ENCODE peak calls at places on chromosomes 4 and X, in five cellular contexts. One of them, this sample, is unnamed. For H3K9me3 and H3K4me1, the result is how much of the 10 kb centered on the place peaks cover.

GRCh38 chrX:25019707-25020390 is 4.1 kb upstream of the ARX start:
- DNase-seq in K562: no peak
- DNase-seq in PC-3: no peak
- DNase-seq in thyroid gland: no peak
- DNase-seq in transverse colon: no peak
- DNase-seq in this sample: peak

GRCh38 chr4:105805501-105806120 is 89.7 kb upstream of the NPNT start:
- DNase-seq in K562: no peak
- DNase-seq in PC-3: no peak
- DNase-seq in thyroid gland: no peak
- DNase-seq in transverse colon: no peak
- DNase-seq in this sample: peak

GRCh38 chr4:142120921-142121320 is 484.5 kb downstream of the IL15 start:
- DNase-seq in K562: no peak
- DNase-seq in PC-3: no peak
- DNase-seq in thyroid gland: no peak
- DNase-seq in transverse colon: no peak
- DNase-seq in this sample: no peak

GRCh38 chr4:98794565-98795205 is 134.2 kb downstream of the EIF4E start:
- DNase-seq in K562: peak
- DNase-seq in PC-3: peak
- DNase-seq in thyroid gland: no peak
- DNase-seq in transverse colon: no peak
- DNase-seq in this sample: no peak

GRCh38 chr4:73343432-73343831 is 60.7 kb upstream of the ALB start:
- DNase-seq in K562: no peak
- DNase-seq in PC-3: no peak
- DNase-seq in thyroid gland: no peak
- DNase-seq in transverse colon: no peak
- DNase-seq in this sample: no peak

GRCh38 chr4:154622598-154622997 is 10.1 kb upstream of the FGG start:
- DNase-seq in K562: peak
- DNase-seq in PC-3: peak
- DNase-seq in thyroid gland: peak
- DNase-seq in transverse colon: no peak
- DNase-seq in this sample: no peak

GRCh38 chr4:127936974-127937373 is 28.0 kb downstream of the MFSD8 start:
- DNase-seq in K562: no peak
- DNase-seq in PC-3: peak
- DNase-seq in thyroid gland: no peak
- DNase-seq in transverse colon: no peak
- DNase-seq in this sample: no peak

GRCh38 chrX:53223955-53224859 is 800 bp downstream of the KDM5C start:
- DNase-seq in K562: peak
- DNase-seq in PC-3: peak
- DNase-seq in thyroid gland: peak
- DNase-seq in transverse colon: peak
- DNase-seq in this sample: no peak

GRCh38 chrX:154732421-154733071 is 18.3 kb downstream of the GAB3 start:
- DNase-seq in K562: no peak
- DNase-seq in PC-3: peak
- DNase-seq in thyroid gland: no peak
- DNase-seq in transverse colon: no peak
- DNase-seq in this sample: no peak

GRCh38 chrX:103847174-103847870 is 15.3 kb upstream of the RAB9B start:
- DNase-seq in K562: no peak
- DNase-seq in PC-3: peak
- DNase-seq in thyroid gland: no peak
- DNase-seq in transverse colon: no peak
- DNase-seq in this sample: no peak

GRCh38 chr4:110869862-110870577 is 247.1 kb upstream of the PITX2 start:
- DNase-seq in K562: no peak
- DNase-seq in PC-3: no peak
- DNase-seq in thyroid gland: no peak
- DNase-seq in transverse colon: no peak
- DNase-seq in this sample: no peak

GRCh38 chr4:141352775-141353544 is 132.3 kb downstream of the ZNF330 start:
- DNase-seq in K562: peak
- DNase-seq in PC-3: peak
- DNase-seq in thyroid gland: no peak
- DNase-seq in transverse colon: no peak
- DNase-seq in this sample: peak

GRCh38 chr4:172989984-172990711 is 178.5 kb upstream of the GALNT7 start:
- DNase-seq in K562: no peak
- DNase-seq in PC-3: no peak
- DNase-seq in thyroid gland: no peak
- DNase-seq in transverse colon: no peak
- DNase-seq in this sample: no peak

GRCh38 chrX:47193475-47194241 is at the start of gene UBA1:
- DNase-seq in K562: peak
- DNase-seq in PC-3: peak
- DNase-seq in thyroid gland: peak
- DNase-seq in transverse colon: peak
- DNase-seq in this sample: peak

GRCh38 chr4:575281-576141 is 584 bp downstream of the TMEM271 start:
- DNase-seq in K562: no peak
- DNase-seq in PC-3: no peak
- DNase-seq in thyroid gland: peak
- DNase-seq in transverse colon: no peak
- DNase-seq in this sample: peak

DNA sequence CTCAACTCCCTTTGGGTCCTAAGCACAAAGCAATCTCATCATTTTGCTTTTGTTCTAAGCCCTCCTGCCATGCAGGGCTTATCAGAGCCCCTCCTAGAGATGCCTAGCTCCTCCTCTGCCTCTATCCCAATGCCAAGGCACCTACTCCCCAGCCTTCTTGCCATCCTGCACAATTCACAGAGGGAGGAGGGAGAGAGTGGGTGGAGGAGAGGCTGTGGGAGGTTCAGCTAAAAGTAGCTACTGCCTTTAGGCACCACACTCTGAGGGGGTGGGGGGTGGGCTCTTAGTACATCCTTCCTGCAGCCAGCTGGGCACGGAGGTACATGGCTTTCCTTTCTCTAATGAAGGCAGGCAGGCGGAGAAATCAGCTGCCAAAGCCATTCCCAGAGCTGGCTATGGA is 40.2 kb downstream of the ARHGEF9 start:
- DNase-seq in K562: no peak
- DNase-seq in PC-3: no peak
- DNase-seq in thyroid gland: no peak
- DNase-seq in transverse colon: no peak
- DNase-seq in this sample: no peak
- H3K9me3 ChIP-seq in K562: under half
- H3K9me3 ChIP-seq in PC-3: under half
- H3K9me3 ChIP-seq in thyroid gland: under half
- H3K9me3 ChIP-seq in transverse colon: under half
- H3K9me3 ChIP-seq in this sample: under half

DNA sequence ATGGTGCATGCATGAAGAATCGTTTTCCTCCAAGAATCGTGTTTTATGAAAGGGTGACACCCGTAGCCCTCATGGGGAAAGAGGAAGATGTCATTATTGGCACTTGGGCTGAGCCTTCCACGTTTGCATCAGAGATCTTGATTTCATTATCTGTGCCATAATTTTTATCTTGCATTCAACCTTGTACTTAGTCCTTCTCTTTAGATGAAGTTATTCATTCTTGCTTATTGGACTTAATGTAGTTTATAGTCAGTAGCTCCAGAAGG is 66.8 kb downstream of the GAB1 start:
- DNase-seq in K562: no peak
- DNase-seq in PC-3: no peak
- DNase-seq in thyroid gland: no peak
- DNase-seq in transverse colon: no peak
- DNase-seq in this sample: no peak
- H3K4me3 ChIP-seq in K562: no peak
- H3K4me3 ChIP-seq in PC-3: no peak
- H3K4me3 ChIP-seq in thyroid gland: no peak
- H3K4me3 ChIP-seq in transverse colon: no peak
- H3K4me3 ChIP-seq in this sample: no peak

DNA sequence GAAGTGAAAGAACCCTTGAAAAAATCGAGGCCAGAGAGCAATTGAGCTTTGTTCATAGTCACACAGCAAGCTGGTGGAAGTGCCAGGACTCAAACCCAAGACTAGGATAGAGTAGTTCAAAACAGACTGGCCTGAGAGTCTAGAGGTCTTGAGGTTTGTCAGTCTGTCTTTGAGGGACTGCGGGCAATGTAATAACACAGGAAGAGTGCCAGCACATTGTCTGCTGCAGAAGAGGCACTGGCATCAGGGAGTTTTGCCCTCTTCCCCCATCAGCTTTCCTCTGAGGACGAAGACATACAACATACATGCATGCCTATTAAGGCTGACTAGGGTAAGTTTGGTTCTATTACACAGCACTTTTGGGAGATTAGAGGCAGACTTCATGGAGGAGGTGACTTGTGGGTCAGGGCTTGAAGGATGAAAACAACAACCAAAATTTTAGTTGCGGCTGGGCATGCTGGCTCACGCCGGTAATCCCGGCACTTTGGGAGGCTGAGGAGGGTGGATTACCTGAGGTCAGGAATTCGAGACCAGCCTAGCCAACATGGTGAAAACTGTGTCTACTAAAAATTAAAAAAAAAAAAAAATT is 64.1 kb upstream of the LAS1L start:
- DNase-seq in K562: no peak
- DNase-seq in PC-3: no peak
- DNase-seq in thyroid gland: no peak
- DNase-seq in transverse colon: no peak
- DNase-seq in this sample: no peak
- H3K4me1 ChIP-seq in K562: under half
- H3K4me1 ChIP-seq in PC-3: under half
- H3K4me1 ChIP-seq in thyroid gland: under half
- H3K4me1 ChIP-seq in transverse colon: under half
- H3K4me1 ChIP-seq in this sample: under half

DNA sequence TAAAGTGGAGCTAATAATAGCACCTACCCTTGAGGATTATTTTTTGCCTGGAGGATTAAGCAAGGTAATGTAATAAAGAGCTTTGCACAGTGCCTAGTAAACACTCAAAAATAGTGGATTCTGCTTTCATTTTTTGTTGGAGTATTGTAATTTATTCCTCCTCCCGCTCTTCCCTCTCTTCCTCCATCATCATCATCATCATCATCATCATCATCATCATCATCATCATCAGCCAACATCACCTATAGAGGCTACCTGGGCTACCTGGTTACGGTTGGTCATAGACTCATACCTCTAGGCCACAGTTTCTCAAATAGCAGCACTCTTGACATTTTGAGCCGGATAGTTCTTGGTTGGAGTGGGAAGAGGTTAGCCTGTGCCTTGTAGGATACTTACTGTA is 126.9 kb upstream of the TEX13A start:
- DNase-seq in K562: no peak
- DNase-seq in PC-3: no peak
- DNase-seq in thyroid gland: no peak
- DNase-seq in transverse colon: no peak
- DNase-seq in this sample: no peak
- H3K9me3 ChIP-seq in K562: under half
- H3K9me3 ChIP-seq in PC-3: under half
- H3K9me3 ChIP-seq in thyroid gland: under half
- H3K9me3 ChIP-seq in transverse colon: under half
- H3K9me3 ChIP-seq in this sample: under half

GRCh38 chrX:139691493-139691842 is 16.5 kb downstream of the MCF2 start:
- DNase-seq in K562: no peak
- DNase-seq in PC-3: no peak
- DNase-seq in thyroid gland: peak
- DNase-seq in transverse colon: no peak
- DNase-seq in this sample: no peak
- H3K4me3 ChIP-seq in K562: no peak
- H3K4me3 ChIP-seq in PC-3: no peak
- H3K4me3 ChIP-seq in thyroid gland: no peak
- H3K4me3 ChIP-seq in transverse colon: no peak
- H3K4me3 ChIP-seq in this sample: no peak

GRCh38 chr4:80074651-80075050 is 1.6 kb upstream of the ANTXR2 start:
- DNase-seq in K562: no peak
- DNase-seq in PC-3: no peak
- DNase-seq in thyroid gland: no peak
- DNase-seq in transverse colon: no peak
- DNase-seq in this sample: no peak
- H3K4me1 ChIP-seq in K562: under half
- H3K4me1 ChIP-seq in PC-3: half or more
- H3K4me1 ChIP-seq in thyroid gland: under half
- H3K4me1 ChIP-seq in transverse colon: under half
- H3K4me1 ChIP-seq in this sample: under half

GRCh38 chr4:19945979-19946380 is 305.7 kb upstream of the SLIT2 start:
- DNase-seq in K562: no peak
- DNase-seq in PC-3: peak
- DNase-seq in thyroid gland: no peak
- DNase-seq in transverse colon: no peak
- DNase-seq in this sample: peak
- H3K9me3 ChIP-seq in K562: under half
- H3K9me3 ChIP-seq in PC-3: under half
- H3K9me3 ChIP-seq in thyroid gland: under half
- H3K9me3 ChIP-seq in transverse colon: under half
- H3K9me3 ChIP-seq in this sample: under half

GRCh38 chrX:66674506-66674905 is 35.6 kb upstream of the EDA2R start:
- DNase-seq in K562: no peak
- DNase-seq in PC-3: no peak
- DNase-seq in thyroid gland: no peak
- DNase-seq in transverse colon: no peak
- DNase-seq in this sample: no peak

GRCh38 chrX:66676413-66676812 is 37.5 kb upstream of the EDA2R start:
- DNase-seq in K562: no peak
- DNase-seq in PC-3: no peak
- DNase-seq in thyroid gland: no peak
- DNase-seq in transverse colon: no peak
- DNase-seq in this sample: no peak

GRCh38 chrX:66675541-66675940 is 36.7 kb upstream of the EDA2R start:
- DNase-seq in K562: no peak
- DNase-seq in PC-3: no peak
- DNase-seq in thyroid gland: no peak
- DNase-seq in transverse colon: no peak
- DNase-seq in this sample: no peak

GRCh38 chrX:66677430-66677829 is 38.6 kb upstream of the EDA2R start:
- DNase-seq in K562: no peak
- DNase-seq in PC-3: no peak
- DNase-seq in thyroid gland: no peak
- DNase-seq in transverse colon: no peak
- DNase-seq in this sample: no peak

GRCh38 chrX:66676990-66677389 is 38.1 kb upstream of the EDA2R start:
- DNase-seq in K562: no peak
- DNase-seq in PC-3: no peak
- DNase-seq in thyroid gland: no peak
- DNase-seq in transverse colon: no peak
- DNase-seq in this sample: no peak
- H3K4me3 ChIP-seq in K562: no peak
- H3K4me3 ChIP-seq in PC-3: no peak
- H3K4me3 ChIP-seq in thyroid gland: no peak
- H3K4me3 ChIP-seq in transverse colon: no peak
- H3K4me3 ChIP-seq in this sample: no peak

GRCh38 chr4:108536577-108536976 is 83.8 kb upstream of the RPL34 start:
- DNase-seq in K562: no peak
- DNase-seq in PC-3: peak
- DNase-seq in thyroid gland: no peak
- DNase-seq in transverse colon: no peak
- DNase-seq in this sample: no peak
- H3K4me1 ChIP-seq in K562: under half
- H3K4me1 ChIP-seq in PC-3: under half
- H3K4me1 ChIP-seq in thyroid gland: under half
- H3K4me1 ChIP-seq in transverse colon: under half
- H3K4me1 ChIP-seq in this sample: half or more

DNA sequence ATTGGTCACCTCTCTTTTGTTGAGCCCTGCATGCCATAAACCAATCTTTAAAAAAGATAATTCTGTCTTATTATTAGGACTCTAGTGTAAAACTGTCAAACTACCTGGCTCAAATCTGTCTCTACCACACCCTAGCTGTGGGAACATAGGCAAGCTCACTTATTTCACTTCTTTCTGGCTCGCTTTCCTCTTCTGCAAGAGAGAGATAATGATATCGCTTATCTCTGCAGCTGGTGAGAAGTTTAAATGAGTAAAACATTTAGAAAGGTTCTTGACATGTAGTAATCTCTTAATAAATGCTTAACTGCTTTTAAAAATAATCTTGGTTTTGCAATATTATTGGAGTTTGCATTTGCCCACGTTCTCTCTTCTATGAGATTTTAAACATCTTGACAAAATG is 1109.2 kb downstream of the RAPGEF2 start:
- DNase-seq in K562: no peak
- DNase-seq in PC-3: no peak
- DNase-seq in thyroid gland: no peak
- DNase-seq in transverse colon: no peak
- DNase-seq in this sample: no peak
- H3K9me3 ChIP-seq in K562: under half
- H3K9me3 ChIP-seq in PC-3: under half
- H3K9me3 ChIP-seq in thyroid gland: under half
- H3K9me3 ChIP-seq in transverse colon: under half
- H3K9me3 ChIP-seq in this sample: under half

This sample was measured in SJCRH30.